ENCODE peak calls at places on chromosomes 3 and 15, in four cellular contexts. V is A549, S is HepG2, H is K562. M is an unnamed sample.

GRCh38 chr15:70096215-70096974 is 1.3 kb downstream of the TLE3 start:
- DNase-seq in H (no peak), V (peak), S (no peak), M (peak)

GRCh38 chr15:96285306-96285705 is 45.2 kb upstream of the NR2F2 start:
- DNase-seq in V (no peak), H (peak), S (no peak), M (no peak)

GRCh38 chr3:111601810-111602209 is 6.7 kb upstream of the ZBED2 start:
- DNase-seq in V (peak), S (no peak), H (no peak), M (no peak)

GRCh38 chr3:23964537-23964936 is 19.5 kb downstream of the NR1D2 start:
- DNase-seq in S (no peak), V (no peak), H (no peak), M (no peak)

GRCh38 chr3:64238971-64239667 is 13.9 kb upstream of the PRICKLE2 start:
- DNase-seq in H (no peak), S (peak), V (peak), M (peak)

GRCh38 chr3:13185737-13186136 is 112.5 kb upstream of the IQSEC1 start:
- DNase-seq in S (no peak), V (no peak), H (no peak), M (no peak)

GRCh38 chr3:189353988-189354735 is 182.4 kb downstream of the TPRG1 start:
- DNase-seq in V (peak), H (no peak), S (no peak), M (no peak)

GRCh38 chr3:66276705-66277274 is 56.0 kb downstream of the SLC25A26 start:
- DNase-seq in V (peak), H (peak), S (peak), M (peak)

GRCh38 chr15:29988689-29989088 is 94.1 kb upstream of the GOLGA8J start:
- DNase-seq in H (no peak), V (no peak), S (no peak), M (no peak)

GRCh38 chr15:28975766-28976179 is 90.0 kb downstream of the APBA2 start:
- DNase-seq in H (peak), V (peak), S (peak), M (peak)

GRCh38 chr15:67110958-67111864 is 45.8 kb downstream of the SMAD3 start:
- DNase-seq in V (no peak), H (no peak), S (no peak), M (no peak)

GRCh38 chr3:105483476-105483875 is 116.8 kb downstream of the ALCAM start:
- DNase-seq in H (no peak), V (no peak), S (no peak), M (no peak)

GRCh38 chr3:188179006-188179966 is 25.3 kb downstream of the LPP start:
- DNase-seq in S (no peak), H (no peak), V (no peak), M (no peak)

GRCh38 chr3:39050020-39050419 is 1.7 kb downstream of the SCN11A start:
- DNase-seq in H (no peak), S (no peak), V (no peak), M (no peak)

GRCh38 chr3:50237133-50237651 is 1.2 kb downstream of the GNAI2 start:
- DNase-seq in S (no peak), H (peak), V (no peak), M (peak)

GRCh38 chr15:83850015-83850414 is 196.1 kb downstream of the ADAMTSL3 start:
- DNase-seq in H (no peak), S (no peak), V (no peak), M (no peak)

GRCh38 chr15:101497017-101497416 is 7.5 kb upstream of the PCSK6 start:
- DNase-seq in S (no peak), V (no peak), H (no peak), M (no peak)

GRCh38 chr3:183825380-183826161 is at the start of gene MAP6D1:
- DNase-seq in H (no peak), S (no peak), V (peak), M (peak)

GRCh38 chr15:72222433-72222832 is 8.6 kb downstream of the PKM start:
- DNase-seq in V (peak), H (no peak), S (no peak), M (no peak)

GRCh38 chr3:116930786-116931185 is 221.2 kb downstream of the TUSC7 start:
- DNase-seq in H (no peak), S (no peak), V (no peak), M (no peak)

GRCh38 chr3:113507501-113508067 is 7.4 kb downstream of the SPICE1 start:
- DNase-seq in H (no peak), S (no peak), V (no peak), M (no peak)

GRCh38 chr3:113505867-113506266 is 9.1 kb downstream of the SPICE1 start:
- DNase-seq in S (peak), H (no peak), V (no peak), M (no peak)

GRCh38 chr3:113514265-113514769 is 639 bp downstream of the SPICE1 start:
- DNase-seq in H (no peak), V (no peak), S (peak), M (no peak)

GRCh38 chr3:113508966-113509365 is 6.0 kb downstream of the SPICE1 start:
- DNase-seq in V (no peak), S (no peak), H (no peak), M (no peak)
- TF ChIP-seq NR3C1 in V (no peak), S (no peak), H (no peak), M (no peak)

DNA sequence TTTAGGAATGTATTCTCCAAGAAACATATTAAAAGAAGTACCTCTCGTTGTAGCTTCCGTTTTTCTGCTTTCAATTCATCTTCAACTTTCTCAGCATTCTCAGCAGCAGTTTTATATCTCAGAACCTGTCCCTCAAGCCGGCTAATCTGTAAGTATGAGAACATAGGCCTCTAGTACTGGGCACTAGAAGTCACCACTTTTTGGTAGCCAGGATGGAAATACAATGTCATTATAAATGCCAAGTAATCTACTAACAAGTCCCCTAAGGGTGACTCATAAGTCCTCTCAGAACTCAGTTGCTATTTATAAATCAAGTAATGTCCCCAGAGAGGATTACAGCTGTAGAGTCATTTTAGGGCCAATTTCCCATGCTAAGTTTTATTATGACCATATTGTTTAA is 61.1 kb downstream of the MLH1 start:
- DNase-seq in V (peak), H (no peak), S (no peak), M (no peak)
- TF ChIP-seq NR3C1 in V (no peak), H (no peak), S (no peak), M (no peak)

GRCh38 chr3:133717424-133717823 is 28.8 kb upstream of the TF start:
- DNase-seq in V (no peak), S (peak), H (no peak), M (no peak)
- TF ChIP-seq NR3C1 in V (no peak), S (no peak), H (no peak), M (no peak)

DNA sequence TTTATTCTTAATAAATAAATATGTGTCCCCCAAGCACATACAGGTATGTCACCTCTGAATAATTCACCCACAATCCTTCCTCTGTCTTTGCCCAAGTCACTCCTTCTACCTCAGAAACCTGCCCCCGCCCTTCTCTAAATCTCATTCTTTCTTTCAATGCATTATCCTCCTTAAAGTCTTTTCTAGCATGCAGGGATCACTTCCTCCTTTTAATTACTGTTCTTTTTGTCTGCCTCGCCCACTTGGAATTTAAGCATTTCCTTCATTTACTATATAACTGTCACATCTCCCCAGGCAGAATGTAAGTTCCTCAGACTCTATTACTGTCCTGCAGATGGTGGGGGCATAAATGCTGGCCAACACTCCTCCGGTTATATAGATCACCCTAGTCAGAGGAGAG is 7.8 kb downstream of the CCDC80 start:
- DNase-seq in H (no peak), V (no peak), S (no peak), M (no peak)
- TF ChIP-seq NR3C1 in H (no peak), V (no peak), S (no peak), M (no peak)

DNA sequence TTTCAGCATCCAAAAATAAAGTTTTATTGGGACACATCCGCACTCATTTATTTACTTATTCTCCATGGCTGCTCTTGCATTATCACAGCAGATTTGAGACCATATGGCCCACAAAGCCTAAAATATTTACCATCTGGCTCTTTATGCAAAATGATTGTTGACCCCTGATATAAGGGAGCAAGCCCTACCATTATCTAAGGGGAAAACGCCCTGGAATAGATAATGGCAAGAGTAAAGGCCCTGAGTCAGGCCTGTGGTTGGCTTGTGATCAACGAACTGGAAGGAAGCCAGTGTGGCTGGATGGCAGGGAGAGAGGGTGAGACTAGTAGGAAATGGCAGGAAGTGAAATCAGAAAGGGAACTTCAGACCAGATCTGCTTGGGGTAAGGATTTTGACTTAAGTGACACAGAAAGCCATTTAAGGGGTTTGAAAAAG is 24.6 kb upstream of the DMXL2 start:
- DNase-seq in V (no peak), H (peak), S (no peak), M (no peak)
- TF ChIP-seq NR3C1 in V (no peak), H (no peak), S (no peak), M (no peak)

DNA sequence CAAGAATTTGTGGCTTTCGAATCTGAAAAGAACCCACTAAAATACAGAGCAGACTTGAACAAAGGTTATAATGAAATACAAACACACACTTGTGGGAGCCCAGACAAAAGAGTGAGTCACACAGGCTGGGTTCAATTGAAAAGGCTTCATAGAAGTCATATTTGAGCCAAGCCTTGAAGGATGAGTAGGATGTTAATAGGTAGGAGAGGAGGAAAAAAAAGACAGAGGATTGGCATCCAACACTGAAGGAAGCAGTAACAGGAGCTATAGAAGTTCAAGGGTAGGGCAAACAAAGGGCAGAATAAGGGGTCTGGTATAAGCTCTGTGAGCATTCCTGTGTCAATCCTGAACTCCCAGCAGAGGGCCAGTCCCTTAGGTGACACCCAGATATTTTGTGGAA is 325.4 kb downstream of the FOXP1 start:
- DNase-seq in V (peak), S (peak), H (no peak), M (no peak)
- TF ChIP-seq NR3C1 in V (no peak), S (no peak), H (no peak), M (no peak)

M was measured in WTC11.